ENCODE peak calls at places on chromosomes 1 and 21, in four cellular contexts. W is A549, M is spleen, R is prostate gland. P is an unnamed sample.

GRCh38 chr1:242412921-242413320 is 111.6 kb downstream of the PLD5 start:
- DNase-seq in M (no peak), R (no peak), W (no peak), P (no peak)

GRCh38 chr1:230502996-230503395 is 76.9 kb upstream of the PGBD5 start:
- DNase-seq in R (no peak), W (no peak), M (no peak), P (no peak)

GRCh38 chr1:89894210-89894668 is 73.4 kb downstream of the LRRC8D start:
- DNase-seq in M (no peak), W (peak), R (no peak), P (no peak)

GRCh38 chr1:24369199-24369598 is 44.4 kb downstream of the STPG1 start:
- DNase-seq in W (no peak), R (no peak), M (no peak), P (no peak)

GRCh38 chr1:76247261-76247852 is 172.8 kb downstream of the ST6GALNAC3 start:
- DNase-seq in M (no peak), R (no peak), W (no peak), P (no peak)

GRCh38 chr1:236952279-236953003 is 51.8 kb downstream of the MT1HL1 start:
- DNase-seq in M (no peak), W (no peak), R (no peak), P (no peak)

GRCh38 chr1:181170194-181170593 is 81.7 kb downstream of the IER5 start:
- DNase-seq in M (no peak), R (no peak), W (no peak), P (no peak)

GRCh38 chr1:91784191-91784590 is 101.8 kb downstream of the TGFBR3 start:
- DNase-seq in R (no peak), M (no peak), W (no peak), P (no peak)

GRCh38 chr1:62045579-62045978 is 149.1 kb upstream of the L1TD1 start:
- DNase-seq in W (no peak), M (no peak), R (no peak), P (peak)

GRCh38 chr1:59163268-59164092 is 133.4 kb upstream of the FGGY start:
- DNase-seq in W (no peak), R (no peak), M (no peak), P (no peak)

GRCh38 chr1:161066694-161067093 is 3.0 kb downstream of the ARHGAP30 start:
- DNase-seq in W (no peak), M (no peak), R (no peak), P (no peak)

GRCh38 chr1:46554236-46555080 is 3.0 kb upstream of the KNCN start:
- DNase-seq in R (no peak), M (peak), W (no peak), P (no peak)

DNA sequence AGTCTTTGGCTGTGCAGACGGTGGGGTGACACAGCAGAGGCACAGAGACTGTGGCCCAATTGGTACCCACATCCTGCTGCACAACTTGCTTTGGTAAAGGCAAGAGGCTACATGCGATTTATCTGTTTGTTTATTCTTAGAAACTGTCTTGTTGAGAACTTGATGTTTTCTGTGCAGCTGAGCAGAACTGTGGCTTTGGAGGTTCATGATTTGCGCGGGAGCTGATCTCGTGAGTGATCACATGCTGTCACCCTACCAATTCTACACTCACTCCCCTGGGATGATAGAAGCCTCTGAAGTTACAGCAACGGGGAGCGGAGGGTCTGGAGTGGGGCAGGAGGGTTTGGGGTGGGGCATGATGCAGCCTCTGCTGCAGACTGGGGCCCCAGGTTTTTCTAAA is 83.7 kb downstream of the GRIK3 start:
- DNase-seq in M (no peak), W (no peak), R (no peak), P (no peak)
- H3K27ac ChIP-seq in M (no peak), W (no peak), R (no peak), P (no peak)

GRCh38 chr1:153506386-153506785 is 29.4 kb downstream of the S100A6 start:
- DNase-seq in M (no peak), W (no peak), R (no peak), P (no peak)
- TF ChIP-seq POLR2A in M (no peak), W (no peak), R (no peak), P (no peak)

DNA sequence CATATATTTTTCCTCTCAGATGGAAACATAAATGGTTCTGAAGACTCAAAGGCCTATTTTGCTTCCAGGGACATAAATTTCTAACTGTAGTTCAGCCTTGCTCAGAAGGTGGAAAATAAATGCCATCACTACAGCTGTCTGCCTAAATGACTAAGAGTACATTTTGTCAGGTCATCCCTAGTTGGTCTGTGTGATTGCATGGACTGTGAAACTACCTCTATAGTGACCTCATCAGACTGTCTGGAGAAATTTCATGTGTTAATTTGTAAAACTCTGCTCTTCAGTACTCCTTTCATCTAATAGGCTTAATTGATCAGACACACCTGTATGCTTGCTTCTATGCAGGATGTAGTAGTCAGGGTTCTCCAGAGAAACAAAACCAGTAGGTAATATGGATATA is 886.9 kb downstream of the AMY1C start:
- DNase-seq in M (no peak), R (no peak), W (peak), P (no peak)
- TF ChIP-seq CTCF in M (no peak), R (no peak), W (no peak), P (no peak)

GRCh38 chr1:149879556-149879955 is 19.8 kb upstream of the BOLA1 start:
- DNase-seq in R (no peak), W (no peak), M (no peak), P (no peak)
- H3K27ac ChIP-seq in R (no peak), W (no peak), M (peak), P (no peak)

DNA sequence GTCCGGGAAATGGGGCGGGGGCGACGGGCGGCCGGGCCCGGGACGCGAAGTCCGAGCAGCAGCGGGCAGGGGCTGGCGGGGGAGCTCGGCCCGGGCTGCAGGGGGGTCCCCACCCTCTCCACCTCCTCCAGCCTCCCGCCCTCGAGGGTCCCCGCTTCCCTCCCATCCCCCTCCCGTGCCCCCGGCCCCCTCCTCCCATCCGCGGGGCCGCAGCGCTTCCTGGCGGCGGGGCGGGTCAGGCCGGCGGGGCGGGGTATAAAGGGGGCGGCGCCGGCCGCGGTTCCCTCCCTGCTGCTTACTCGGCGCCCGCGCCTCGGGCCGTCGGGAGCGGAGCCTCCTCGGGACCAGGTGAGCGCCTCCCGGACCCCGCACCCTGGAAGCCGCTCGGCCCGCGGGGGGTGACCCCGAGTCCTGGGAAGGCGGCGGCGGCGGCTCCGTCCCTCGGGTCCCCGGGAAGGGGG is at the start of gene COL6A2:
- DNase-seq in R (peak), M (peak), W (peak), P (peak)
- TF ChIP-seq POLR2A in R (peak), M (peak), W (no peak), P (no peak)

GRCh38 chr1:99956755-99957154 is 13.0 kb upstream of the SLC35A3 start:
- DNase-seq in M (no peak), R (no peak), W (no peak), P (no peak)
- TF ChIP-seq CTCF in M (no peak), R (no peak), W (no peak), P (no peak)